ENCODE peak calls at places on chromosome 17, in seven cellular contexts. U is skeletal muscle cell; Q is adipocyte; M is activated CD4-positive, alpha-beta T cell treated with anti-CD3 and anti-CD28 coated beads, Interleukin-2, amount 50 U/mL, for 1 hour; R is Right ventricle myocardium superior; S is foreskin fibroblast; D is cardiac fibroblast. N is an unnamed sample.

GRCh38 chr17:29723283-29724047 is 100.8 kb upstream of the CORO6 start:
- DNase-seq in Q (no peak), M (peak), R (no peak), U (no peak), S (no peak), D (no peak), N (no peak)

GRCh38 chr17:6279659-6280058 is 155.3 kb downstream of the AIPL1 start:
- DNase-seq in D (no peak), S (no peak), U (no peak), Q (no peak), R (no peak), M (no peak), N (no peak)

GRCh38 chr17:921161-921560 is 58.4 kb downstream of the NXN start:
- DNase-seq in S (no peak), U (no peak), Q (no peak), M (no peak), R (no peak), D (peak), N (no peak)

GRCh38 chr17:57747221-57748017 is 2.3 kb upstream of the CCDC182 start:
- DNase-seq in S (peak), M (peak), Q (peak), U (peak), R (no peak), D (peak), N (peak)

GRCh38 chr17:72122668-72123495 is 2.1 kb downstream of the SOX9 start:
- DNase-seq in D (peak), S (peak), R (no peak), M (no peak), Q (peak), U (no peak), N (no peak)

GRCh38 chr17:8080799-8081219 is 6.7 kb downstream of the ALOX12B start:
- DNase-seq in M (no peak), Q (no peak), D (no peak), U (no peak), R (peak), S (no peak), N (no peak)

GRCh38 chr17:49494937-49495841 is at the start of gene NGFR:
- DNase-seq in D (peak), R (peak), Q (peak), U (no peak), M (peak), S (peak), N (peak)

GRCh38 chr17:77736207-77736600 is 222.3 kb upstream of the TNRC6C start:
- DNase-seq in U (no peak), R (no peak), D (no peak), S (no peak), Q (no peak), M (no peak), N (no peak)

GRCh38 chr17:19720631-19721426 is 4.4 kb upstream of the SLC47A2 start:
- DNase-seq in S (no peak), R (peak), M (no peak), U (no peak), Q (no peak), D (no peak), N (no peak)

GRCh38 chr17:83100853-83101391 is 21.5 kb downstream of the METRNL start:
- DNase-seq in S (no peak), R (no peak), D (no peak), U (no peak), Q (no peak), M (no peak), N (no peak)

GRCh38 chr17:80362428-80363119 is 52.4 kb upstream of the ENDOV start:
- DNase-seq in M (no peak), R (no peak), D (peak), U (peak), S (peak), Q (no peak), N (no peak)

GRCh38 chr17:58264407-58265103 is 16.2 kb downstream of the MPO start:
- DNase-seq in M (no peak), D (no peak), Q (no peak), U (no peak), R (no peak), S (no peak), N (no peak)

GRCh38 chr17:62822080-62822904 is 14.2 kb upstream of the MARCHF10 start:
- DNase-seq in S (no peak), D (peak), U (no peak), R (no peak), Q (no peak), M (no peak), N (no peak)

GRCh38 chr17:76534831-76535732 is 2.4 kb downstream of the CYGB start:
- DNase-seq in D (no peak), M (no peak), U (no peak), S (no peak), R (peak), Q (no peak), N (no peak)

GRCh38 chr17:39913989-39914388 is 4.4 kb downstream of the GSDMB start:
- DNase-seq in U (no peak), D (no peak), R (no peak), M (no peak), Q (no peak), S (no peak), N (no peak)

GRCh38 chr17:44004761-44005526 is 522 bp downstream of the NAGS start:
- DNase-seq in Q (no peak), U (no peak), R (no peak), S (no peak), D (no peak), M (no peak), N (no peak)

GRCh38 chr17:1947229-1947742 is 77.8 kb downstream of the RTN4RL1 start:
- DNase-seq in Q (no peak), S (no peak), D (no peak), M (no peak), R (peak), U (no peak), N (no peak)

GRCh38 chr17:34561328-34561727 is 18.1 kb upstream of the TMEM132E start:
- DNase-seq in S (no peak), Q (no peak), R (no peak), M (no peak), D (no peak), U (no peak), N (no peak)

GRCh38 chr17:65022751-65023421 is 33.7 kb downstream of the GNA13 start:
- DNase-seq in U (peak), D (peak), S (peak), Q (peak), R (no peak), M (no peak), N (no peak)

GRCh38 chr17:40122944-40123810 is 1.4 kb downstream of the MSL1 start:
- DNase-seq in U (no peak), R (peak), D (peak), S (no peak), M (peak), Q (peak), N (no peak)

GRCh38 chr17:77744268-77744988 is 214.1 kb upstream of the TNRC6C start:
- DNase-seq in Q (no peak), U (no peak), R (peak), D (no peak), M (no peak), S (no peak), N (no peak)

GRCh38 chr17:35010093-35010492 is 29.8 kb downstream of the LIG3 start:
- DNase-seq in U (no peak), S (no peak), M (no peak), Q (no peak), D (no peak), R (no peak), N (no peak)

GRCh38 chr17:58307468-58308172 is 21.0 kb downstream of the TSPOAP1 start:
- DNase-seq in M (no peak), D (no peak), Q (no peak), S (no peak), R (peak), U (no peak), N (no peak)

GRCh38 chr17:79836952-79837887 is 2.0 kb downstream of the CBX4 start:
- DNase-seq in R (peak), S (peak), U (no peak), Q (peak), D (peak), M (no peak), N (peak)

GRCh38 chr17:8745586-8746500 is 1.2 kb upstream of the CCDC42 start:
- DNase-seq in D (peak), U (no peak), Q (peak), R (peak), M (peak), S (peak), N (peak)

GRCh38 chr17:72726936-72727335 is 365.6 kb downstream of the SLC39A11 start:
- DNase-seq in U (no peak), M (peak), S (no peak), Q (no peak), R (no peak), D (no peak), N (peak)

GRCh38 chr17:65487161-65487560 is 74.3 kb downstream of the AXIN2 start:
- DNase-seq in U (no peak), R (no peak), M (no peak), S (no peak), Q (no peak), D (no peak), N (no peak)

N was measured in CD8-positive, alpha-beta T cell.